ENCODE peak calls at places on chromosomes 5 and 9, in nine cellular contexts. J is ELF-1; K is stimulated activated CD4-positive, alpha-beta T cell treated with anti-CD3 and anti-CD28 coated beads, Interleukin-2, amount 100 ng/mL, for 24 hours; C is KBM-7; V is activated CD4-positive, alpha-beta T cell treated with anti-CD3 and anti-CD28 coated beads for 4 hours; H is activated naive CD8-positive, alpha-beta T cell treated with anti-CD3 and anti-CD28 coated beads, Interleukin-2, amount 50 U/mL, for 24 hours; O is left ventricle myocardium superior; F is effector CD4-positive, alpha-beta T cell; Q is CD8-positive, alpha-beta T cell. T is an unnamed sample.
A peak's percentile ranks its signal among the peaks of the same experiment; 100 is the strongest.

GRCh38 chr9:96853711-96854072 is 622 bp downstream of the ZNF782 start:
- DNase-seq in J (no peak), Q (no peak), F (no peak), V (no peak), H (no peak), K (no peak), O (no peak), C (peak; percentile 31), T (no peak)

GRCh38 chr9:81092057-81092456 is 597.3 kb downstream of the TLE1 start:
- DNase-seq in H (no peak), V (no peak), F (no peak), J (no peak), O (no peak), K (no peak), Q (no peak), C (no peak), T (peak; percentile 12)

GRCh38 chr5:127680579-127680978 is 22.6 kb upstream of the CCDC192 start:
- DNase-seq in F (no peak), Q (no peak), J (no peak), C (no peak), O (no peak), H (no peak), V (no peak), K (no peak), T (no peak)

GRCh38 chr5:134509308-134510040 is 16.0 kb upstream of the JADE2 start:
- DNase-seq in V (no peak), C (no peak), K (no peak), Q (no peak), O (no peak), J (peak; percentile 73), H (no peak), F (no peak), T (peak; percentile 92)

GRCh38 chr5:128252794-128253193 is 169.2 kb downstream of the SLC12A2 start:
- DNase-seq in K (no peak), Q (no peak), J (no peak), F (no peak), V (no peak), C (no peak), O (no peak), H (no peak), T (no peak)

GRCh38 chr9:83420486-83420885 is 117.7 kb downstream of the FRMD3 start:
- DNase-seq in Q (no peak), J (no peak), K (no peak), O (no peak), C (no peak), H (no peak), F (no peak), V (no peak), T (no peak)

GRCh38 chr5:95958308-95959014 is 3.2 kb downstream of the ELL2 start:
- DNase-seq in O (peak; percentile 27), H (no peak), K (no peak), C (no peak), J (no peak), V (no peak), Q (no peak), F (no peak), T (no peak)

GRCh38 chr5:31036407-31036806 is 157.1 kb upstream of the CDH6 start:
- DNase-seq in F (no peak), O (no peak), H (no peak), V (no peak), J (no peak), Q (no peak), K (no peak), C (no peak), T (peak; percentile 21)

GRCh38 chr5:61783481-61783880 is 451.4 kb downstream of the ZSWIM6 start:
- DNase-seq in C (no peak), V (no peak), F (no peak), H (no peak), J (no peak), Q (no peak), O (no peak), K (no peak), T (no peak)

GRCh38 chr5:8394965-8395364 is 526.0 kb downstream of the MTRR start:
- DNase-seq in J (no peak), Q (no peak), C (no peak), V (no peak), O (no peak), H (no peak), F (no peak), K (no peak), T (no peak)

GRCh38 chr9:82191082-82191481 is 202.5 kb downstream of the SPATA31D1 start:
- DNase-seq in J (no peak), O (no peak), K (no peak), F (no peak), V (no peak), H (no peak), C (no peak), Q (no peak), T (no peak)

GRCh38 chr5:143495124-143495523 is 91.6 kb upstream of the NR3C1 start:
- DNase-seq in F (no peak), C (no peak), K (no peak), O (no peak), H (no peak), J (no peak), Q (no peak), V (no peak), T (no peak)

GRCh38 chr5:151150484-151151262 is 6.9 kb downstream of the ANXA6 start:
- DNase-seq in F (peak; percentile 72), Q (peak; percentile 65), V (peak; percentile 63), C (peak; percentile 77), J (peak; percentile 22), H (peak; percentile 73), K (peak; percentile 68), O (peak; percentile 67), T (no peak)

GRCh38 chr5:116448869-116449453 is 125.7 kb downstream of the SEMA6A start:
- DNase-seq in H (no peak), V (no peak), K (no peak), C (no peak), Q (no peak), F (no peak), O (no peak), J (no peak), T (no peak)

GRCh38 chr5:157215143-157215825 is 34.6 kb downstream of the ITK start:
- DNase-seq in Q (no peak), J (no peak), H (no peak), O (no peak), C (peak; percentile 12), K (no peak), F (peak; percentile 20), V (no peak), T (no peak)

GRCh38 chr5:121949885-121950284 is 11.9 kb upstream of the SRFBP1 start:
- DNase-seq in F (no peak), O (no peak), C (peak; percentile 57), V (no peak), J (no peak), H (no peak), Q (no peak), K (no peak), T (no peak)

GRCh38 chr9:101601904-101602765 is 7.4 kb upstream of the PPP3R2 start:
- DNase-seq in J (peak; percentile 45), C (peak; percentile 50), V (no peak), O (no peak), Q (no peak), H (no peak), F (no peak), K (no peak), T (no peak)

GRCh38 chr5:54764691-54765090 is 220.7 kb downstream of the ESM1 start:
- DNase-seq in C (no peak), V (no peak), Q (no peak), J (no peak), F (no peak), O (no peak), K (no peak), H (no peak), T (no peak)

GRCh38 chr9:6305954-6306563 is 22.1 kb upstream of the TPD52L3 start:
- DNase-seq in Q (no peak), H (no peak), K (no peak), C (peak; percentile 40), J (no peak), O (no peak), F (no peak), V (no peak), T (no peak)

GRCh38 chr9:96217756-96218693 is 84.0 kb downstream of the HSD17B3 start:
- DNase-seq in O (peak; percentile 89), K (peak; percentile 86), V (peak; percentile 57), Q (peak; percentile 67), F (peak; percentile 44), J (peak; percentile 95), H (peak; percentile 85), C (peak; percentile 74), T (peak; percentile 69)

GRCh38 chr9:112084907-112085306 is 90.2 kb downstream of the SUSD1 start:
- DNase-seq in V (no peak), J (no peak), O (no peak), F (no peak), K (no peak), H (no peak), C (no peak), Q (no peak), T (no peak)

GRCh38 chr5:179700401-179700918 is 1.7 kb downstream of the CANX start:
- DNase-seq in O (no peak), V (no peak), Q (no peak), F (no peak), K (no peak), C (peak; percentile 34), J (no peak), H (no peak), T (no peak)

GRCh38 chr5:154371687-154372086 is 74.1 kb upstream of the SAP30L start:
- DNase-seq in O (no peak), Q (no peak), J (no peak), H (no peak), F (no peak), C (no peak), V (no peak), K (no peak), T (no peak)

GRCh38 chr9:134358026-134358967 is 32.0 kb downstream of the RXRA start:
- DNase-seq in V (no peak), C (no peak), K (no peak), F (no peak), H (no peak), J (no peak), Q (no peak), O (peak; percentile 86), T (no peak)

GRCh38 chr9:130053504-130054427 is at the start of gene GPR107:
- DNase-seq in J (peak; percentile 82), K (peak; percentile 84), V (peak; percentile 80), F (peak; percentile 68), Q (peak; percentile 64), O (peak; percentile 88), H (peak; percentile 85), C (peak; percentile 71), T (peak; percentile 80)